ENCODE peak calls at places on chromosomes 6 and 20, in six cellular contexts. One of them, this sample, is unnamed.

GRCh38 chr6:71125216-71125615 is 163.4 kb upstream of the OGFRL1 start:
- DNase-seq in cardiac muscle cell: no peak
- DNase-seq in prostate gland: no peak
- DNase-seq in heart right ventricle: no peak
- DNase-seq in left ventricle myocardium inferior: no peak
- DNase-seq in pancreas: no peak
- DNase-seq in this sample: no peak

GRCh38 chr20:48658505-48658904 is 169.3 kb downstream of the PREX1 start:
- DNase-seq in cardiac muscle cell: no peak
- DNase-seq in prostate gland: peak
- DNase-seq in heart right ventricle: no peak
- DNase-seq in left ventricle myocardium inferior: no peak
- DNase-seq in pancreas: no peak
- DNase-seq in this sample: no peak

GRCh38 chr20:38882600-38882999 is 43.6 kb upstream of the FAM83D start:
- DNase-seq in cardiac muscle cell: no peak
- DNase-seq in prostate gland: no peak
- DNase-seq in heart right ventricle: no peak
- DNase-seq in left ventricle myocardium inferior: no peak
- DNase-seq in pancreas: no peak
- DNase-seq in this sample: no peak

GRCh38 chr6:117075218-117075617 is 190.1 kb upstream of the VGLL2 start:
- DNase-seq in cardiac muscle cell: no peak
- DNase-seq in prostate gland: no peak
- DNase-seq in heart right ventricle: no peak
- DNase-seq in left ventricle myocardium inferior: no peak
- DNase-seq in pancreas: no peak
- DNase-seq in this sample: no peak

GRCh38 chr6:5644523-5645183 is 362.1 kb downstream of the NRN1 start:
- DNase-seq in cardiac muscle cell: no peak
- DNase-seq in prostate gland: no peak
- DNase-seq in heart right ventricle: no peak
- DNase-seq in left ventricle myocardium inferior: no peak
- DNase-seq in pancreas: no peak
- DNase-seq in this sample: no peak

GRCh38 chr6:111772274-111772780 is 100.9 kb downstream of the FYN start:
- DNase-seq in cardiac muscle cell: no peak
- DNase-seq in prostate gland: no peak
- DNase-seq in heart right ventricle: no peak
- DNase-seq in left ventricle myocardium inferior: no peak
- DNase-seq in pancreas: no peak
- DNase-seq in this sample: no peak

GRCh38 chr6:95530176-95530799 is 47.0 kb upstream of the MANEA start:
- DNase-seq in cardiac muscle cell: no peak
- DNase-seq in prostate gland: no peak
- DNase-seq in heart right ventricle: no peak
- DNase-seq in left ventricle myocardium inferior: no peak
- DNase-seq in pancreas: no peak
- DNase-seq in this sample: no peak

GRCh38 chr6:169905041-169905807 is 153.8 kb downstream of the ERMARD start:
- DNase-seq in cardiac muscle cell: peak
- DNase-seq in prostate gland: no peak
- DNase-seq in heart right ventricle: no peak
- DNase-seq in left ventricle myocardium inferior: no peak
- DNase-seq in pancreas: peak
- DNase-seq in this sample: no peak

GRCh38 chr6:96923400-96923799 is 1.1 kb upstream of the KLHL32 start:
- DNase-seq in cardiac muscle cell: no peak
- DNase-seq in prostate gland: no peak
- DNase-seq in heart right ventricle: no peak
- DNase-seq in left ventricle myocardium inferior: no peak
- DNase-seq in pancreas: no peak
- DNase-seq in this sample: no peak

GRCh38 chr20:31593221-31594001 is 11.7 kb upstream of the ID1 start:
- DNase-seq in cardiac muscle cell: peak
- DNase-seq in prostate gland: no peak
- DNase-seq in heart right ventricle: no peak
- DNase-seq in left ventricle myocardium inferior: no peak
- DNase-seq in pancreas: no peak
- DNase-seq in this sample: no peak

GRCh38 chr6:6210994-6211393 is 109.5 kb downstream of the F13A1 start:
- DNase-seq in cardiac muscle cell: no peak
- DNase-seq in prostate gland: no peak
- DNase-seq in heart right ventricle: no peak
- DNase-seq in left ventricle myocardium inferior: no peak
- DNase-seq in pancreas: no peak
- DNase-seq in this sample: no peak

GRCh38 chr6:18444176-18444575 is 57.0 kb downstream of the RNF144B start:
- DNase-seq in cardiac muscle cell: no peak
- DNase-seq in prostate gland: no peak
- DNase-seq in heart right ventricle: no peak
- DNase-seq in left ventricle myocardium inferior: no peak
- DNase-seq in pancreas: no peak
- DNase-seq in this sample: no peak

GRCh38 chr6:27688014-27688586 is 215.2 kb upstream of the ZNF184 start:
- DNase-seq in cardiac muscle cell: peak
- DNase-seq in prostate gland: peak
- DNase-seq in heart right ventricle: peak
- DNase-seq in left ventricle myocardium inferior: peak
- DNase-seq in pancreas: peak
- DNase-seq in this sample: peak

GRCh38 chr20:3727333-3728035 is 5.0 kb upstream of the HSPA12B start:
- DNase-seq in cardiac muscle cell: peak
- DNase-seq in prostate gland: no peak
- DNase-seq in heart right ventricle: no peak
- DNase-seq in left ventricle myocardium inferior: no peak
- DNase-seq in pancreas: no peak
- DNase-seq in this sample: no peak

GRCh38 chr20:23689399-23689690 is 507 bp upstream of the CST4 start:
- DNase-seq in cardiac muscle cell: no peak
- DNase-seq in prostate gland: no peak
- DNase-seq in heart right ventricle: no peak
- DNase-seq in left ventricle myocardium inferior: no peak
- DNase-seq in pancreas: no peak
- DNase-seq in this sample: no peak

GRCh38 chr6:26216015-26216885 is 129.0 kb downstream of the HFE start:
- DNase-seq in cardiac muscle cell: peak
- DNase-seq in prostate gland: peak
- DNase-seq in heart right ventricle: no peak
- DNase-seq in left ventricle myocardium inferior: no peak
- DNase-seq in pancreas: no peak
- DNase-seq in this sample: peak

GRCh38 chr6:26215200-26216014 is 128.2 kb downstream of the HFE start:
- DNase-seq in cardiac muscle cell: peak
- DNase-seq in prostate gland: no peak
- DNase-seq in heart right ventricle: no peak
- DNase-seq in left ventricle myocardium inferior: no peak
- DNase-seq in pancreas: no peak
- DNase-seq in this sample: peak

GRCh38 chr6:26211963-26212362 is 124.7 kb downstream of the HFE start:
- DNase-seq in cardiac muscle cell: no peak
- DNase-seq in prostate gland: no peak
- DNase-seq in heart right ventricle: no peak
- DNase-seq in left ventricle myocardium inferior: no peak
- DNase-seq in pancreas: no peak
- DNase-seq in this sample: no peak

GRCh38 chr6:26214826-26215199 is 127.6 kb downstream of the HFE start:
- DNase-seq in cardiac muscle cell: no peak
- DNase-seq in prostate gland: no peak
- DNase-seq in heart right ventricle: no peak
- DNase-seq in left ventricle myocardium inferior: no peak
- DNase-seq in pancreas: no peak
- DNase-seq in this sample: no peak

GRCh38 chr6:26213334-26214075 is 126.3 kb downstream of the HFE start:
- DNase-seq in cardiac muscle cell: no peak
- DNase-seq in prostate gland: no peak
- DNase-seq in heart right ventricle: no peak
- DNase-seq in left ventricle myocardium inferior: no peak
- DNase-seq in pancreas: no peak
- DNase-seq in this sample: no peak
- H3K27ac ChIP-seq in cardiac muscle cell: no peak
- H3K27ac ChIP-seq in prostate gland: no peak
- H3K27ac ChIP-seq in heart right ventricle: no peak
- H3K27ac ChIP-seq in left ventricle myocardium inferior: no peak
- H3K27ac ChIP-seq in pancreas: no peak
- H3K27ac ChIP-seq in this sample: no peak

DNA sequence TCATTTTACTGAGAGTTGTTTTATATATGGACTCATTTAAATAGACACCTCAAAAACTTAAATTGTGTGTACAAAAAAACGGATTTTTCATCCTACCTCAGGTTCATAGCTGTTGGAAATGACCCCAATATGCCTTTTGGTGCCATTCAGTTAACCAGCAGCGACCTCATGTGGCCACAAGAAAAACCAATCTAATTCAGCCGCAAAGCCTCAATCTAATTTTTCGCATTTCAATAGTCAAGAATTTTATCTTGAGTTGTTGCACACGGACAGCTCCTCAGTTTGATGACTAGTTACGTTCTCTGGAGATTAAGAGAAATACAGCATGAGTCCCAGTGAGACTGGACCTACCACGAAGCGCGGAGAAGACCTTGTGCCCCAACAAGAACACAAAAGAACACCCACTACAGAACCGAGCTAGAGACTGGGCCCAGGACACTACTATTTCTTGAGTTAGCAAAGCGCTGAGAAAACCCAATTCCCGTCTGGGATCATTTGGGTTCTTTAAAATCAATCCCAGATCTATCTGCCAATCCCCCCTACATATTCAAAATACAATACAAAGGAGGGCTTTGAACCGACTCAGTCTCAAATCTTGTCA is 1.1 kb downstream of the TCP11 start:
- DNase-seq in cardiac muscle cell: peak
- DNase-seq in prostate gland: peak
- DNase-seq in heart right ventricle: no peak
- DNase-seq in left ventricle myocardium inferior: no peak
- DNase-seq in pancreas: no peak
- DNase-seq in this sample: peak
- TF ChIP-seq CTCF in cardiac muscle cell: peak
- TF ChIP-seq CTCF in prostate gland: peak
- TF ChIP-seq CTCF in heart right ventricle: peak
- TF ChIP-seq CTCF in left ventricle myocardium inferior: peak
- TF ChIP-seq CTCF in pancreas: peak
- TF ChIP-seq CTCF in this sample: peak

GRCh38 chr6:151493495-151494234 is at the start of gene CCDC170:
- DNase-seq in cardiac muscle cell: peak
- DNase-seq in prostate gland: no peak
- DNase-seq in heart right ventricle: peak
- DNase-seq in left ventricle myocardium inferior: peak
- DNase-seq in pancreas: peak
- DNase-seq in this sample: peak
- H3K4me3 ChIP-seq in cardiac muscle cell: peak
- H3K4me3 ChIP-seq in prostate gland: peak
- H3K4me3 ChIP-seq in heart right ventricle: peak
- H3K4me3 ChIP-seq in left ventricle myocardium inferior: peak
- H3K4me3 ChIP-seq in pancreas: peak
- H3K4me3 ChIP-seq in this sample: peak

GRCh38 chr6:154614641-154615040 is 104.2 kb upstream of the CNKSR3 start:
- DNase-seq in cardiac muscle cell: no peak
- DNase-seq in prostate gland: no peak
- DNase-seq in heart right ventricle: no peak
- DNase-seq in left ventricle myocardium inferior: no peak
- DNase-seq in pancreas: no peak
- DNase-seq in this sample: no peak
- H3K27ac ChIP-seq in cardiac muscle cell: no peak
- H3K27ac ChIP-seq in prostate gland: no peak
- H3K27ac ChIP-seq in heart right ventricle: no peak
- H3K27ac ChIP-seq in left ventricle myocardium inferior: no peak
- H3K27ac ChIP-seq in pancreas: no peak
- H3K27ac ChIP-seq in this sample: no peak

GRCh38 chr6:52554684-52555280 is 22.1 kb downstream of the TRAM2 start:
- DNase-seq in cardiac muscle cell: no peak
- DNase-seq in prostate gland: no peak
- DNase-seq in heart right ventricle: no peak
- DNase-seq in left ventricle myocardium inferior: no peak
- DNase-seq in pancreas: no peak
- DNase-seq in this sample: no peak
- TF ChIP-seq CTCF in cardiac muscle cell: no peak
- TF ChIP-seq CTCF in prostate gland: no peak
- TF ChIP-seq CTCF in heart right ventricle: no peak
- TF ChIP-seq CTCF in left ventricle myocardium inferior: no peak
- TF ChIP-seq CTCF in pancreas: no peak
- TF ChIP-seq CTCF in this sample: no peak

GRCh38 chr6:44457606-44458005 is 70.1 kb downstream of the CDC5L start:
- DNase-seq in cardiac muscle cell: peak
- DNase-seq in prostate gland: no peak
- DNase-seq in heart right ventricle: no peak
- DNase-seq in left ventricle myocardium inferior: no peak
- DNase-seq in pancreas: no peak
- DNase-seq in this sample: no peak

GRCh38 chr6:44458551-44458950 is 71.0 kb downstream of the CDC5L start:
- DNase-seq in cardiac muscle cell: no peak
- DNase-seq in prostate gland: no peak
- DNase-seq in heart right ventricle: no peak
- DNase-seq in left ventricle myocardium inferior: no peak
- DNase-seq in pancreas: no peak
- DNase-seq in this sample: no peak

GRCh38 chr6:44456070-44456965 is 68.8 kb downstream of the CDC5L start:
- DNase-seq in cardiac muscle cell: peak
- DNase-seq in prostate gland: no peak
- DNase-seq in heart right ventricle: peak
- DNase-seq in left ventricle myocardium inferior: no peak
- DNase-seq in pancreas: peak
- DNase-seq in this sample: peak

GRCh38 chr6:44454198-44454597 is 66.7 kb downstream of the CDC5L start:
- DNase-seq in cardiac muscle cell: no peak
- DNase-seq in prostate gland: no peak
- DNase-seq in heart right ventricle: no peak
- DNase-seq in left ventricle myocardium inferior: no peak
- DNase-seq in pancreas: no peak
- DNase-seq in this sample: no peak

DNA sequence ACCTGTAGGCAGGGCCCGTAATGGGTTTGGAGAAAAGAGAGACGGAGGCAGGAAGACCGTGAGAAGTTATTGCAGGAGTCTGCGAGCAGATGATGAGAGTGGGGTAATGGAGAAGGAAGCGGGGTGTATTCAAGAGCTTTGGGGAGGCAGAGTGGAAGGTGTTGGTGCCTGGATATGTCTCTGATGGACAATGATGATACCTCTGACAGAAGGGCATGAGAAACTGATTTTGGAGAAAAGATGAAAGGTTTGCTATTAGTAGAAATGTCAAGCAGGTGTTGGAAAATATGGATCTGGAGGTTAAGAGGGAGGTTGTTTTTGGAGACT is 69.4 kb downstream of the CDC5L start:
- DNase-seq in cardiac muscle cell: no peak
- DNase-seq in prostate gland: no peak
- DNase-seq in heart right ventricle: no peak
- DNase-seq in left ventricle myocardium inferior: no peak
- DNase-seq in pancreas: no peak
- DNase-seq in this sample: no peak
- H3K4me3 ChIP-seq in cardiac muscle cell: no peak
- H3K4me3 ChIP-seq in prostate gland: no peak
- H3K4me3 ChIP-seq in heart right ventricle: no peak
- H3K4me3 ChIP-seq in left ventricle myocardium inferior: peak
- H3K4me3 ChIP-seq in pancreas: no peak
- H3K4me3 ChIP-seq in this sample: no peak

DNA sequence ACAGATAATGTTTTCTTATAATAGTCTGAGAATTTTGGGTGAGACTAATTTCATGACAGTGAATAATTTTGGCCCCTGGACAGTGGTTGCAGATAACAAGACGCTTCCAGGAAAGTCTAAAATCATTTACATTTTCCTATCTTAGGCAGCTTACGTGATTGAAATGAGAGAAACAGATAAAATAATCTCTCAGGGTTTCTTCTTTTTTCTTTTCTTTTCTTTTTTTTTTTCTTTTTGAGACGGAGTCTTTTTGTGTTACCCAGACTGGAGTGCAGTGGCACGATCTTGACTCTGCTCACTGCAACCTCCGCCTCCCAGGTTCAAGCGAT is 4.2 kb upstream of the SERPINB1 start:
- DNase-seq in cardiac muscle cell: no peak
- DNase-seq in prostate gland: no peak
- DNase-seq in heart right ventricle: no peak
- DNase-seq in left ventricle myocardium inferior: no peak
- DNase-seq in pancreas: no peak
- DNase-seq in this sample: no peak
- H3K27ac ChIP-seq in cardiac muscle cell: no peak
- H3K27ac ChIP-seq in prostate gland: no peak
- H3K27ac ChIP-seq in heart right ventricle: peak
- H3K27ac ChIP-seq in left ventricle myocardium inferior: peak
- H3K27ac ChIP-seq in pancreas: no peak
- H3K27ac ChIP-seq in this sample: no peak

This sample was measured in thyroid gland.